ENCODE peak calls at places on chromosomes 2 and 18, in six cellular contexts. W is stomach, K is transverse colon, G is HepG2, J is K562, O is SK-N-SH. Q is an unnamed sample.

GRCh38 chr18:41265047-41265446 is 690.0 kb upstream of the PIK3C3 start:
- DNase-seq in G (no peak), O (no peak), K (no peak), J (no peak), W (no peak), Q (no peak)

GRCh38 chr2:149055751-149056150 is 17.3 kb downstream of the LYPD6B start:
- DNase-seq in O (no peak), G (no peak), K (no peak), W (no peak), J (no peak), Q (no peak)

GRCh38 chr18:22429564-22429963 is 11.8 kb upstream of the CTAGE1 start:
- DNase-seq in J (no peak), K (no peak), O (no peak), W (no peak), G (no peak), Q (no peak)

GRCh38 chr2:96802281-96802595 is 13.8 kb upstream of the CNNM3 start:
- DNase-seq in O (peak; percentile 8), J (no peak), K (no peak), G (no peak), W (no peak), Q (peak; percentile 47)

GRCh38 chr2:67694464-67694863 is 297.3 kb downstream of the ETAA1 start:
- DNase-seq in K (no peak), G (no peak), W (no peak), O (no peak), J (no peak), Q (no peak)

GRCh38 chr2:263774-264492 is at the start of gene SH3YL1:
- DNase-seq in K (peak; percentile 88), G (no peak), J (no peak), W (peak; percentile 87), O (peak; percentile 61), Q (peak; percentile 71)

GRCh38 chr2:17245921-17246320 is 272.3 kb downstream of the RAD51AP2 start:
- DNase-seq in G (no peak), W (no peak), K (no peak), O (no peak), J (no peak), Q (no peak)

GRCh38 chr2:1816414-1816911 is 72.1 kb upstream of the PXDN start:
- DNase-seq in K (peak; percentile 39), O (no peak), J (no peak), W (no peak), G (no peak), Q (peak; percentile 93)

GRCh38 chr18:63888473-63889190 is 1.1 kb downstream of the SERPINB2 start:
- DNase-seq in W (no peak), J (no peak), O (no peak), G (no peak), K (no peak), Q (no peak)

GRCh38 chr2:65367517-65367916 is 64.9 kb downstream of the SPRED2 start:
- DNase-seq in J (peak; percentile 39), O (peak; percentile 48), K (peak; percentile 36), W (peak; percentile 44), G (no peak), Q (peak; percentile 72)

GRCh38 chr2:241002275-241003046 is 4.0 kb downstream of the SNED1 start:
- DNase-seq in J (no peak), K (no peak), G (no peak), O (no peak), W (peak; percentile 21), Q (peak; percentile 46)

GRCh38 chr2:135573620-135574019 is 42.3 kb downstream of the R3HDM1 start:
- DNase-seq in G (no peak), O (no peak), W (no peak), J (no peak), K (no peak), Q (no peak)

GRCh38 chr2:235113854-235114253 is 162.0 kb downstream of the SH3BP4 start:
- DNase-seq in O (no peak), W (no peak), J (no peak), K (no peak), G (no peak), Q (no peak)

GRCh38 chr2:219126555-219126954 is 34.1 kb downstream of the NHEJ1 start:
- DNase-seq in J (no peak), G (peak; percentile 78), O (no peak), W (peak; percentile 64), K (peak; percentile 48), Q (no peak)

GRCh38 chr2:10490806-10491291 is 42.7 kb upstream of the ODC1 start:
- DNase-seq in W (peak; percentile 78), K (peak; percentile 75), J (no peak), O (no peak), G (peak; percentile 24), Q (peak; percentile 44)

GRCh38 chr2:219029829-219030165 is 11.5 kb downstream of the CFAP65 start:
- DNase-seq in J (peak; percentile 74), W (peak; percentile 90), G (peak; percentile 73), K (peak; percentile 87), O (peak; percentile 93), Q (peak; percentile 85)

GRCh38 chr2:43104106-43104505 is 122.3 kb downstream of the ZFP36L2 start:
- DNase-seq in G (no peak), O (no peak), K (no peak), J (no peak), W (no peak), Q (peak; percentile 46)

GRCh38 chr2:43104763-43105162 is 121.6 kb downstream of the ZFP36L2 start:
- DNase-seq in W (no peak), G (peak; percentile 28), J (no peak), K (no peak), O (no peak), Q (peak; percentile 52)

GRCh38 chr2:43107679-43108078 is 118.7 kb downstream of the ZFP36L2 start:
- DNase-seq in J (no peak), O (no peak), K (no peak), G (no peak), W (no peak), Q (peak; percentile 71)

GRCh38 chr2:43106767-43107527 is 119.5 kb downstream of the ZFP36L2 start:
- DNase-seq in O (no peak), W (no peak), G (no peak), J (no peak), K (no peak), Q (peak; percentile 65)

DNA sequence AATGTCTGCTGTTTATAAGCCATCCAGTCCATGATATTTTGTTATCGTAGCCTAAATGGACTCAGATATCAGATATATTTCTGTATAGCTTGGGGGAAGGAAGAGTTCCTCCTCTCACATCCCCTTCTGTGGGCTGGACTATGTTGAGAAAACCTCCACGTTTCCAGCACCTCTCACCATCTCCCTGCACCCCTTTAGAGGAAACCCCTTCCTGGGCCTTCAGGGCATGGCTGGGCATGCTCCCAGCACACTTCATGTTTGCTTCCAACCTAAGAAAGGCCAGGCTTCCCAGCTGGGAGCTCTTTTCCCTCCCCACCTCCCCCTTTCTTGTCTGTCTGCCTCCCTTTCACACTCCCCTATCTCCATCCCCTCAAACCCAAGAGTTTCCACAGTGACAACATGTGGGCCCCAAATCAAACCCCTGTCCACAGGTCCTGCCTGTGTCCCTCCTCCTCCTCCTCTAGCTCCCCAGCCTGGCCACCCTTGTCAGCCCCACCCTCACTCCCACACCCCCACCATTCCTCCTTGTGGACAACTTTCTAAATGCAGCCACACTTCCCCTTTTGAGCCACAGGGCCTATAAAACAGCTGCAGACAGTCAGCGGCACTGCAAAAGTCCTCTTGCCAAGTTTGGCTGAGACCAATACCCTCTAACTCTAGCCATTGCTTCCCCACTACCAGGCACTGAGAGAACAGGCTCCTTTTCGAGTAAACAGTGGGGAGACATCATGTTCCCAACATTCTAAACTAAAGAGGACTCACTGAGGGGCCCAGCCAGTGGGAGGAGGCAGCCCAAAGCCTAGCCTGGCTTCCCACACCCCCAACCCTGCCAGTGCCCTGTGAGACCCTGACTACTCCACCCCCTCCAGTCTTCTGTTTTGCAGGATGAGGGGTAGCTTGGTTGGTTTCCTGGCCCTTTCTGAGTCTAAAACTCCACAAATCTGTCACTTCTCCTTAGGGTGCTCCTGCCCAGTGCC is 120.5 kb downstream of the ZFP36L2 start:
- DNase-seq in J (peak; percentile 80), G (peak; percentile 44), K (peak; percentile 65), O (peak; percentile 68), W (peak; percentile 40), Q (peak; percentile 90)
- TF ChIP-seq POLR2AphosphoS5 in J (no peak), G (no peak), K (peak; percentile 19), O (no peak), W (peak; percentile 17), Q (peak; percentile 63)

DNA sequence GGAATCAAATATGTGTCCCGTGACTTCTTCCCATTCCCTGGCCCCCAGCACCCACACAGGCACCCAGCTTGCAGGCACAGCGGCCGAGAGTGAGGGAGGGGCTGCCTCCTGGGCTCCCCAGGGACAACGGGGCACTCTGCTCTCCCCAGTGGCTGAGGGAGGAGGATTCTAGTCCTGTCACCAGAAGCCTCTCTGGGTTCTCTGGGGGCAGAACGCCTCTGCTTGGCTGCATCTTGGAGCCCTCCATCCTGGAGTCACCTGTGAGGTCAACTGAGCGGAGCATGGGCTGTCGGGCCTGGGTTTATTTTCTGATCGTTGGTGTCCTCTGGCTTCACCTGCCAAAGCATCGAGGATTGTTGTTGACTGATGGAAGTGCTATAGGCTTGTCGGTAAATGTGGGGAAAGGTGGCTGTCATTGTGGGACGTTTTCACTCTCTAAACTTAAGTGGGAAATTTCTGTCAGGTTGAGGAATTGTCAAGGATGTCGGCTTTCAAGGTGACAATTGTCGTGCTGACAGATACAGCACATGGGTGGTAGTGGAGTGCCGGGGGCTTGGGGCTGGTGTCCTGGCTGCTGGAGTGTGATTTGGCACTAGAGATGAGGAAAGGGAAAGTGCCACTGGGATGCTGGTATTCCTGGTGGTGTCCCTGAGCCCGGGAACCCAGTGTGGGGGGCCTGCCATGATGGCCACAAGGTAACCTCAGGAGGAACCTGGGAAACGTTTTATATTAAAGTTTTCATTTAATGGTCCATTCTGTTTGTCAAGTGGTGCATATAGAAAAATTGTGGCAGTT is 13.6 kb downstream of the SH3RF3 start:
- DNase-seq in J (no peak), K (no peak), W (no peak), G (no peak), O (no peak), Q (no peak)
- TF ChIP-seq EP300 in J (no peak), K (no peak), W (no peak), G (no peak), O (no peak), Q (no peak)

GRCh38 chr2:151671198-151671597 is 63.1 kb downstream of the NEB start:
- DNase-seq in J (no peak), K (no peak), G (no peak), W (no peak), O (no peak), Q (no peak)

GRCh38 chr2:151669585-151670081 is 64.6 kb downstream of the NEB start:
- DNase-seq in W (no peak), J (peak; percentile 69), K (no peak), O (no peak), G (no peak), Q (no peak)

GRCh38 chr2:151668737-151669136 is 65.5 kb downstream of the NEB start:
- DNase-seq in W (no peak), G (no peak), O (no peak), J (peak; percentile 25), K (no peak), Q (no peak)

GRCh38 chr2:151670346-151670745 is 63.9 kb downstream of the NEB start:
- DNase-seq in K (no peak), O (no peak), G (no peak), J (no peak), W (no peak), Q (no peak)

DNA sequence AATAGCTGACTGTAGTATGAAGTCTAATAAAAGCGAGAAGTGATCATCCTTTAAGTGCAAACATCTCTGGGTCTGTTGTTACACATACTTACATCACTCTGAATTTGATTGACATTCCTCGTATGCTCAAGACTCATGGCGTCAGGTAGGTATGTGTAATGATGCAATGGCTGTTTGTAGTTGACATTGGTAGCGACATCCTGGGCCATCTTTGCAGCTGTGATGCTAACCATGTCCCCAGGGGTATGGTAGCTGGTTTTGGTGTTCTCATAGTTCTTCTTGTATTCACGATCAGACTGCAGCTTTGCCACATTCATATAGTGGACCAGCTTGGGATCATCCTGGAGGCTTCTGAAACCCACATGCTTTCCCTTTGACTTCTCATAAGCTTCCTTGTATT is 62.0 kb downstream of the NEB start:
- DNase-seq in J (no peak), O (no peak), K (no peak), G (no peak), W (no peak), Q (no peak)
- TF ChIP-seq POLR2AphosphoS5 in J (no peak), O (no peak), K (no peak), G (no peak), W (no peak), Q (no peak)

GRCh38 chr2:15737314-15738224 is 145.9 kb downstream of the DDX1 start:
- DNase-seq in G (no peak), K (no peak), J (no peak), W (no peak), O (no peak), Q (no peak)
- TF ChIP-seq EP300 in G (no peak), K (no peak), J (no peak), W (no peak), O (no peak), Q (no peak)

Q was measured in sigmoid colon.